ENCODE peak calls at places on chromosome 10, in eight cellular contexts. One of them, this sample, is unnamed.
A peak's percentile ranks its signal among the peaks of the same experiment; 100 is the strongest.

GRCh38 chr10:106740-107139 is 28.5 kb upstream of the ZMYND11 start:
- DNase-seq in colonic mucosa: no peak
- DNase-seq in A549: no peak
- DNase-seq in fibroblast of mammary gland: no peak
- DNase-seq in AG09309: no peak
- DNase-seq in fibroblast of pulmonary artery: no peak
- DNase-seq in lower leg skin: no peak
- DNase-seq in spleen: no peak
- DNase-seq in this sample: no peak

GRCh38 chr10:114064151-114065045 is 20.7 kb downstream of the ADRB1 start:
- DNase-seq in lower leg skin: no peak
- DNase-seq in A549: no peak
- DNase-seq in fibroblast of mammary gland: no peak
- DNase-seq in fibroblast of pulmonary artery: no peak
- DNase-seq in colonic mucosa: no peak
- DNase-seq in AG09309: no peak
- DNase-seq in spleen: no peak
- DNase-seq in this sample: no peak

GRCh38 chr10:103660364-103661197 is 167.1 kb downstream of the NEURL1 start:
- DNase-seq in lower leg skin: no peak
- DNase-seq in AG09309: no peak
- DNase-seq in fibroblast of pulmonary artery: peak; percentile 56
- DNase-seq in spleen: peak; percentile 88
- DNase-seq in colonic mucosa: no peak
- DNase-seq in fibroblast of mammary gland: peak; percentile 55
- DNase-seq in A549: no peak
- DNase-seq in this sample: no peak

GRCh38 chr10:88879754-88880286 is at the start of gene STAMBPL1:
- DNase-seq in fibroblast of pulmonary artery: no peak
- DNase-seq in spleen: peak; percentile 94
- DNase-seq in fibroblast of mammary gland: peak; percentile 12
- DNase-seq in colonic mucosa: peak; percentile 70
- DNase-seq in lower leg skin: no peak
- DNase-seq in AG09309: no peak
- DNase-seq in A549: peak; percentile 56
- DNase-seq in this sample: no peak

GRCh38 chr10:14653271-14654161 is 121.2 kb downstream of the FAM107B start:
- DNase-seq in lower leg skin: no peak
- DNase-seq in fibroblast of mammary gland: peak; percentile 43
- DNase-seq in A549: peak; percentile 86
- DNase-seq in spleen: no peak
- DNase-seq in fibroblast of pulmonary artery: peak; percentile 72
- DNase-seq in colonic mucosa: peak; percentile 22
- DNase-seq in AG09309: peak; percentile 80
- DNase-seq in this sample: peak; percentile 86

GRCh38 chr10:91601212-91601611 is 31.7 kb downstream of the PPP1R3C start:
- DNase-seq in fibroblast of pulmonary artery: no peak
- DNase-seq in spleen: no peak
- DNase-seq in fibroblast of mammary gland: no peak
- DNase-seq in colonic mucosa: no peak
- DNase-seq in A549: no peak
- DNase-seq in lower leg skin: no peak
- DNase-seq in AG09309: no peak
- DNase-seq in this sample: no peak

GRCh38 chr10:7551891-7552731 is 114.7 kb downstream of the ITIH5 start:
- DNase-seq in colonic mucosa: no peak
- DNase-seq in fibroblast of mammary gland: no peak
- DNase-seq in fibroblast of pulmonary artery: no peak
- DNase-seq in AG09309: no peak
- DNase-seq in lower leg skin: no peak
- DNase-seq in spleen: no peak
- DNase-seq in A549: no peak
- DNase-seq in this sample: no peak

GRCh38 chr10:7243873-7244272 is 167.0 kb downstream of the SFMBT2 start:
- DNase-seq in lower leg skin: no peak
- DNase-seq in spleen: no peak
- DNase-seq in colonic mucosa: no peak
- DNase-seq in A549: no peak
- DNase-seq in fibroblast of mammary gland: no peak
- DNase-seq in fibroblast of pulmonary artery: no peak
- DNase-seq in AG09309: no peak
- DNase-seq in this sample: no peak

GRCh38 chr10:5551531-5552375 is 27.0 kb downstream of the CALML3 start:
- DNase-seq in fibroblast of pulmonary artery: no peak
- DNase-seq in AG09309: no peak
- DNase-seq in colonic mucosa: peak; percentile 90
- DNase-seq in fibroblast of mammary gland: no peak
- DNase-seq in A549: no peak
- DNase-seq in lower leg skin: no peak
- DNase-seq in spleen: peak; percentile 43
- DNase-seq in this sample: no peak

GRCh38 chr10:29471483-29471859 is 163.3 kb downstream of the SVIL start:
- DNase-seq in fibroblast of mammary gland: peak; percentile 89
- DNase-seq in A549: no peak
- DNase-seq in fibroblast of pulmonary artery: peak; percentile 78
- DNase-seq in spleen: no peak
- DNase-seq in AG09309: peak; percentile 71
- DNase-seq in lower leg skin: no peak
- DNase-seq in colonic mucosa: no peak
- DNase-seq in this sample: no peak

GRCh38 chr10:132290631-132291030 is 17.1 kb downstream of the STK32C start:
- DNase-seq in fibroblast of mammary gland: no peak
- DNase-seq in AG09309: no peak
- DNase-seq in A549: no peak
- DNase-seq in colonic mucosa: no peak
- DNase-seq in fibroblast of pulmonary artery: no peak
- DNase-seq in lower leg skin: no peak
- DNase-seq in spleen: peak; percentile 43
- DNase-seq in this sample: no peak

GRCh38 chr10:70758757-70759514 is 26.2 kb downstream of the TBATA start:
- DNase-seq in AG09309: peak; percentile 38
- DNase-seq in fibroblast of mammary gland: peak; percentile 77
- DNase-seq in spleen: peak; percentile 75
- DNase-seq in A549: peak; percentile 59
- DNase-seq in colonic mucosa: peak; percentile 74
- DNase-seq in lower leg skin: peak; percentile 68
- DNase-seq in fibroblast of pulmonary artery: peak; percentile 77
- DNase-seq in this sample: no peak

GRCh38 chr10:84545651-84546050 is 217.3 kb downstream of the CCSER2 start:
- DNase-seq in lower leg skin: no peak
- DNase-seq in fibroblast of pulmonary artery: no peak
- DNase-seq in colonic mucosa: no peak
- DNase-seq in spleen: no peak
- DNase-seq in fibroblast of mammary gland: no peak
- DNase-seq in A549: no peak
- DNase-seq in AG09309: no peak
- DNase-seq in this sample: no peak

GRCh38 chr10:89440262-89440661 is 25.9 kb downstream of the IFIT5 start:
- DNase-seq in A549: no peak
- DNase-seq in fibroblast of mammary gland: peak; percentile 28
- DNase-seq in spleen: no peak
- DNase-seq in AG09309: no peak
- DNase-seq in lower leg skin: no peak
- DNase-seq in fibroblast of pulmonary artery: no peak
- DNase-seq in colonic mucosa: peak; percentile 82
- DNase-seq in this sample: no peak

GRCh38 chr10:123555616-123556015 is 110.5 kb upstream of the GPR26 start:
- DNase-seq in fibroblast of pulmonary artery: no peak
- DNase-seq in A549: no peak
- DNase-seq in AG09309: no peak
- DNase-seq in fibroblast of mammary gland: no peak
- DNase-seq in spleen: no peak
- DNase-seq in lower leg skin: no peak
- DNase-seq in colonic mucosa: no peak
- DNase-seq in this sample: no peak

GRCh38 chr10:11877506-11877905 is 54.4 kb downstream of the PROSER2 start:
- DNase-seq in colonic mucosa: no peak
- DNase-seq in spleen: peak; percentile 64
- DNase-seq in A549: no peak
- DNase-seq in lower leg skin: no peak
- DNase-seq in fibroblast of mammary gland: no peak
- DNase-seq in AG09309: no peak
- DNase-seq in fibroblast of pulmonary artery: no peak
- DNase-seq in this sample: no peak

GRCh38 chr10:3172081-3172445 is 519 bp downstream of the PITRM1 start:
- DNase-seq in fibroblast of mammary gland: peak; percentile 82
- DNase-seq in colonic mucosa: peak; percentile 31
- DNase-seq in spleen: peak; percentile 83
- DNase-seq in fibroblast of pulmonary artery: peak; percentile 60
- DNase-seq in AG09309: peak; percentile 32
- DNase-seq in lower leg skin: no peak
- DNase-seq in A549: no peak
- DNase-seq in this sample: no peak

GRCh38 chr10:3224241-3224640 is 51.7 kb upstream of the PITRM1 start:
- DNase-seq in A549: no peak
- DNase-seq in fibroblast of mammary gland: no peak
- DNase-seq in spleen: no peak
- DNase-seq in colonic mucosa: no peak
- DNase-seq in lower leg skin: no peak
- DNase-seq in AG09309: no peak
- DNase-seq in fibroblast of pulmonary artery: no peak
- DNase-seq in this sample: no peak

GRCh38 chr10:51073461-51074237 is 638 bp upstream of the PRKG1 start:
- DNase-seq in spleen: peak; percentile 68
- DNase-seq in AG09309: no peak
- DNase-seq in fibroblast of mammary gland: no peak
- DNase-seq in colonic mucosa: peak; percentile 45
- DNase-seq in A549: no peak
- DNase-seq in fibroblast of pulmonary artery: peak; percentile 15
- DNase-seq in lower leg skin: no peak
- DNase-seq in this sample: no peak

GRCh38 chr10:5628798-5629788 is 37.3 kb downstream of the ASB13 start:
- DNase-seq in spleen: no peak
- DNase-seq in lower leg skin: no peak
- DNase-seq in fibroblast of mammary gland: peak; percentile 46
- DNase-seq in colonic mucosa: no peak
- DNase-seq in A549: no peak
- DNase-seq in AG09309: no peak
- DNase-seq in fibroblast of pulmonary artery: peak; percentile 39
- DNase-seq in this sample: no peak

GRCh38 chr10:73094249-73094850 is 2.3 kb downstream of the P4HA1 start:
- DNase-seq in fibroblast of pulmonary artery: peak; percentile 42
- DNase-seq in fibroblast of mammary gland: peak; percentile 20
- DNase-seq in AG09309: no peak
- DNase-seq in A549: no peak
- DNase-seq in spleen: no peak
- DNase-seq in lower leg skin: no peak
- DNase-seq in colonic mucosa: no peak
- DNase-seq in this sample: no peak

GRCh38 chr10:2963889-2964631 is 103.3 kb upstream of the PFKP start:
- DNase-seq in spleen: no peak
- DNase-seq in fibroblast of mammary gland: no peak
- DNase-seq in A549: no peak
- DNase-seq in fibroblast of pulmonary artery: no peak
- DNase-seq in colonic mucosa: no peak
- DNase-seq in AG09309: no peak
- DNase-seq in lower leg skin: no peak
- DNase-seq in this sample: no peak

GRCh38 chr10:653991-654646 is 35.3 kb downstream of the DIP2C start:
- DNase-seq in fibroblast of mammary gland: no peak
- DNase-seq in AG09309: no peak
- DNase-seq in spleen: no peak
- DNase-seq in A549: no peak
- DNase-seq in fibroblast of pulmonary artery: peak; percentile 17
- DNase-seq in colonic mucosa: peak; percentile 69
- DNase-seq in lower leg skin: no peak
- DNase-seq in this sample: no peak

GRCh38 chr10:78372806-78373205 is 339.1 kb downstream of the RPS24 start:
- DNase-seq in fibroblast of pulmonary artery: no peak
- DNase-seq in A549: no peak
- DNase-seq in lower leg skin: no peak
- DNase-seq in colonic mucosa: no peak
- DNase-seq in AG09309: no peak
- DNase-seq in spleen: peak; percentile 52
- DNase-seq in fibroblast of mammary gland: no peak
- DNase-seq in this sample: no peak
- TF ChIP-seq CTCF in fibroblast of pulmonary artery: no peak
- TF ChIP-seq CTCF in A549: no peak
- TF ChIP-seq CTCF in lower leg skin: no peak
- TF ChIP-seq CTCF in colonic mucosa: no peak
- TF ChIP-seq CTCF in AG09309: no peak
- TF ChIP-seq CTCF in spleen: no peak
- TF ChIP-seq CTCF in fibroblast of mammary gland: no peak
- TF ChIP-seq CTCF in this sample: no peak

GRCh38 chr10:58334817-58335305 is at the start of gene UBE2D1:
- DNase-seq in fibroblast of pulmonary artery: peak; percentile 72
- DNase-seq in spleen: peak; percentile 98
- DNase-seq in colonic mucosa: peak; percentile 94
- DNase-seq in A549: peak; percentile 77
- DNase-seq in lower leg skin: peak; percentile 78
- DNase-seq in fibroblast of mammary gland: peak; percentile 54
- DNase-seq in AG09309: no peak
- DNase-seq in this sample: peak; percentile 90
- TF ChIP-seq CTCF in fibroblast of pulmonary artery: no peak
- TF ChIP-seq CTCF in spleen: peak; percentile 38
- TF ChIP-seq CTCF in colonic mucosa: no peak
- TF ChIP-seq CTCF in A549: no peak
- TF ChIP-seq CTCF in lower leg skin: no peak
- TF ChIP-seq CTCF in fibroblast of mammary gland: no peak
- TF ChIP-seq CTCF in AG09309: peak; percentile 1
- TF ChIP-seq CTCF in this sample: peak; percentile 34

GRCh38 chr10:86755740-86756510 is 494 bp upstream of the BMPR1A start:
- DNase-seq in fibroblast of mammary gland: peak; percentile 80
- DNase-seq in colonic mucosa: peak; percentile 93
- DNase-seq in A549: peak; percentile 81
- DNase-seq in lower leg skin: peak; percentile 50
- DNase-seq in fibroblast of pulmonary artery: peak; percentile 80
- DNase-seq in AG09309: peak; percentile 41
- DNase-seq in spleen: peak; percentile 94
- DNase-seq in this sample: peak; percentile 88

GRCh38 chr10:86758231-86759072 is 2.0 kb downstream of the BMPR1A start:
- DNase-seq in colonic mucosa: no peak
- DNase-seq in A549: no peak
- DNase-seq in AG09309: no peak
- DNase-seq in fibroblast of mammary gland: peak; percentile 46
- DNase-seq in spleen: no peak
- DNase-seq in lower leg skin: no peak
- DNase-seq in fibroblast of pulmonary artery: no peak
- DNase-seq in this sample: no peak

GRCh38 chr10:86756511-86757109 is at the start of gene BMPR1A:
- DNase-seq in AG09309: peak; percentile 37
- DNase-seq in lower leg skin: peak; percentile 72
- DNase-seq in A549: no peak
- DNase-seq in spleen: no peak
- DNase-seq in fibroblast of mammary gland: peak; percentile 79
- DNase-seq in fibroblast of pulmonary artery: peak; percentile 91
- DNase-seq in colonic mucosa: peak; percentile 22
- DNase-seq in this sample: peak; percentile 98

GRCh38 chr10:86755454-86755739 is 1.0 kb upstream of the BMPR1A start:
- DNase-seq in fibroblast of mammary gland: no peak
- DNase-seq in spleen: no peak
- DNase-seq in colonic mucosa: no peak
- DNase-seq in fibroblast of pulmonary artery: no peak
- DNase-seq in A549: no peak
- DNase-seq in AG09309: no peak
- DNase-seq in lower leg skin: no peak
- DNase-seq in this sample: no peak

GRCh38 chr10:86757110-86757790 is 831 bp downstream of the BMPR1A start:
- DNase-seq in fibroblast of mammary gland: peak; percentile 60
- DNase-seq in fibroblast of pulmonary artery: peak; percentile 68
- DNase-seq in lower leg skin: peak; percentile 38
- DNase-seq in AG09309: no peak
- DNase-seq in spleen: peak; percentile 83
- DNase-seq in A549: peak; percentile 59
- DNase-seq in colonic mucosa: peak; percentile 49
- DNase-seq in this sample: peak; percentile 85
- TF ChIP-seq CTCF in fibroblast of mammary gland: peak; percentile 31
- TF ChIP-seq CTCF in fibroblast of pulmonary artery: peak; percentile 37
- TF ChIP-seq CTCF in lower leg skin: no peak
- TF ChIP-seq CTCF in AG09309: peak; percentile 29
- TF ChIP-seq CTCF in spleen: no peak
- TF ChIP-seq CTCF in A549: no peak
- TF ChIP-seq CTCF in colonic mucosa: no peak
- TF ChIP-seq CTCF in this sample: peak; percentile 43

GRCh38 chr10:13334556-13334955 is 13.5 kb downstream of the SEPHS1 start:
- DNase-seq in spleen: no peak
- DNase-seq in A549: no peak
- DNase-seq in lower leg skin: no peak
- DNase-seq in fibroblast of mammary gland: no peak
- DNase-seq in AG09309: no peak
- DNase-seq in fibroblast of pulmonary artery: no peak
- DNase-seq in colonic mucosa: no peak
- DNase-seq in this sample: no peak
- TF ChIP-seq CTCF in spleen: no peak
- TF ChIP-seq CTCF in A549: no peak
- TF ChIP-seq CTCF in lower leg skin: no peak
- TF ChIP-seq CTCF in fibroblast of mammary gland: no peak
- TF ChIP-seq CTCF in AG09309: no peak
- TF ChIP-seq CTCF in fibroblast of pulmonary artery: no peak
- TF ChIP-seq CTCF in colonic mucosa: no peak
- TF ChIP-seq CTCF in this sample: no peak